ENCODE peak calls at places on chromosomes 7 and 10, in six cellular contexts. U is AG09309, I is GM03348, Q is fibroblast of mammary gland, A is NCI-H1105 treated with DMSO at 0.1 percent for 48 hours, L is iPS-NIHi11. W is an unnamed sample.

GRCh38 chr10:80186364-80187012 is 18.8 kb downstream of the ANXA11 start:
- DNase-seq in I (no peak), Q (peak), U (no peak), L (no peak), A (no peak), W (peak)

GRCh38 chr7:74612015-74612829 is 45.3 kb upstream of the GTF2I start:
- DNase-seq in I (peak), A (peak), L (peak), Q (no peak), U (no peak), W (no peak)

GRCh38 chr10:44859546-44860285 is 51.4 kb upstream of the TMEM72 start:
- DNase-seq in Q (no peak), A (no peak), I (no peak), L (no peak), U (no peak), W (no peak)

GRCh38 chr10:96493871-96494525 is 19.7 kb downstream of the TLL2 start:
- DNase-seq in A (no peak), Q (no peak), I (no peak), L (no peak), U (no peak), W (no peak)

GRCh38 chr7:51067757-51068156 is 248.9 kb downstream of the COBL start:
- DNase-seq in L (peak), Q (peak), U (peak), I (peak), A (peak), W (peak)

GRCh38 chr10:117462816-117463544 is 79.6 kb upstream of the EMX2 start:
- DNase-seq in Q (no peak), I (no peak), A (no peak), L (no peak), U (no peak), W (no peak)

GRCh38 chr7:27221201-27221797 is 21.3 kb upstream of the EVX1 start:
- DNase-seq in A (no peak), I (no peak), U (no peak), Q (no peak), L (no peak), W (no peak)

GRCh38 chr7:69047166-69047760 is 551.0 kb upstream of the AUTS2 start:
- DNase-seq in I (no peak), U (no peak), L (no peak), A (no peak), Q (no peak), W (no peak)

GRCh38 chr7:122033641-122034040 is 110.4 kb downstream of the AASS start:
- DNase-seq in L (no peak), I (no peak), Q (no peak), A (no peak), U (no peak), W (no peak)

GRCh38 chr7:27723086-27723485 is 16.9 kb upstream of the TAX1BP1 start:
- DNase-seq in L (peak), A (peak), U (no peak), Q (no peak), I (peak), W (peak)

GRCh38 chr7:94303736-94304135 is 91.0 kb upstream of the COL1A2 start:
- DNase-seq in Q (peak), A (no peak), L (peak), I (peak), U (no peak), W (no peak)

GRCh38 chr10:101845903-101846302 is 2.3 kb upstream of the KCNIP2 start:
- DNase-seq in U (no peak), L (no peak), I (no peak), Q (no peak), A (no peak), W (no peak)

GRCh38 chr10:59991661-59992060 is 85.3 kb upstream of the CCDC6 start:
- DNase-seq in Q (peak), I (no peak), L (peak), U (no peak), A (peak), W (peak)

GRCh38 chr10:112159469-112159868 is 24.1 kb downstream of the GPAM start:
- DNase-seq in L (no peak), A (no peak), U (no peak), Q (no peak), I (no peak), W (peak)

GRCh38 chr10:71771821-71772617 is 1.3 kb downstream of the VSIR start:
- DNase-seq in L (no peak), I (peak), U (peak), Q (peak), A (no peak), W (peak)

GRCh38 chr7:155845226-155845625 is 33.0 kb upstream of the SHH start:
- DNase-seq in L (no peak), U (no peak), Q (no peak), A (no peak), I (no peak), W (no peak)

GRCh38 chr7:100132697-100133137 is 6.0 kb downstream of the MBLAC1 start:
- DNase-seq in U (no peak), L (peak), Q (peak), I (peak), A (peak), W (peak)

GRCh38 chr10:125028291-125028867 is 86.5 kb downstream of the ZRANB1 start:
- DNase-seq in A (no peak), Q (peak), L (no peak), I (peak), U (no peak), W (no peak)

GRCh38 chr10:5776881-5777197 is 36.4 kb downstream of the GDI2 start:
- DNase-seq in I (peak), A (no peak), L (no peak), U (peak), Q (peak), W (no peak)

GRCh38 chr10:91598211-91598981 is 34.5 kb downstream of the PPP1R3C start:
- DNase-seq in L (no peak), I (peak), U (no peak), Q (peak), A (no peak), W (no peak)

GRCh38 chr7:142153400-142153799 is 41.9 kb downstream of the MGAM2 start:
- DNase-seq in A (no peak), I (no peak), L (peak), U (no peak), Q (no peak), W (peak)

W was measured in DMS53.